ENCODE peak calls at places on chromosome 3, in seven cellular contexts. Y is K562, J is SK-N-SH, G is HCT116, P is H1, Z is GM12878, L is HepG2. H is an unnamed sample.

GRCh38 chr3:170712798-170713197 is 126.9 kb upstream of the SLC7A14 start:
- DNase-seq in Y (no peak), J (no peak), G (no peak), P (no peak), Z (no peak), L (no peak), H (no peak)

GRCh38 chr3:31157893-31158620 is 263.6 kb upstream of the GADL1 start:
- DNase-seq in Y (no peak), J (no peak), G (no peak), P (no peak), Z (no peak), L (no peak), H (peak; percentile 32)

GRCh38 chr3:139325551-139325950 is 18.3 kb upstream of the MRPS22 start:
- DNase-seq in Y (no peak), J (no peak), G (no peak), P (no peak), Z (no peak), L (no peak), H (no peak)

GRCh38 chr3:71972031-71972430 is 187.1 kb upstream of the PROK2 start:
- DNase-seq in Y (no peak), J (no peak), G (no peak), P (no peak), Z (no peak), L (no peak), H (no peak)

GRCh38 chr3:152316318-152316717 is 47.6 kb downstream of the MBNL1 start:
- DNase-seq in Y (no peak), J (no peak), G (no peak), P (no peak), Z (no peak), L (no peak), H (no peak)

GRCh38 chr3:196554205-196554604 is 14.1 kb downstream of the WDR53 start:
- DNase-seq in Y (no peak), J (no peak), G (no peak), P (no peak), Z (no peak), L (no peak), H (no peak)

GRCh38 chr3:53749428-53749827 is 96.8 kb downstream of the CHDH start:
- DNase-seq in Y (no peak), J (no peak), G (no peak), P (no peak), Z (no peak), L (no peak), H (no peak)

GRCh38 chr3:41662288-41662687 is 299.6 kb downstream of the ULK4 start:
- DNase-seq in Y (no peak), J (no peak), G (no peak), P (no peak), Z (no peak), L (no peak), H (no peak)

GRCh38 chr3:161854232-161854771 is 357.7 kb downstream of the OTOL1 start:
- DNase-seq in Y (no peak), J (peak; percentile 3), G (peak; percentile 29), P (peak; percentile 49), Z (no peak), L (peak; percentile 59), H (peak; percentile 57)

GRCh38 chr3:24640330-24640877 is 145.8 kb upstream of the THRB start:
- DNase-seq in Y (no peak), J (peak; percentile 47), G (peak; percentile 27), P (no peak), Z (no peak), L (peak; percentile 15), H (peak; percentile 19)

GRCh38 chr3:197297476-197298340 is 704 bp downstream of the DLG1 start:
- DNase-seq in Y (peak; percentile 92), J (peak; percentile 95), G (peak; percentile 68), P (peak; percentile 65), Z (no peak), L (peak; percentile 80), H (peak; percentile 100)

GRCh38 chr3:190192087-190192486 is 71.4 kb upstream of the P3H2 start:
- DNase-seq in Y (no peak), J (no peak), G (no peak), P (no peak), Z (no peak), L (no peak), H (peak; percentile 9)

GRCh38 chr3:46756642-46757041 is 39.0 kb upstream of the PRSS50 start:
- DNase-seq in Y (peak; percentile 54), J (no peak), G (no peak), P (no peak), Z (no peak), L (no peak), H (no peak)

GRCh38 chr3:50630394-50630793 is 13.4 kb downstream of the MAPKAPK3 start:
- DNase-seq in Y (no peak), J (no peak), G (no peak), P (no peak), Z (no peak), L (no peak), H (no peak)

GRCh38 chr3:36312351-36312750 is 68.0 kb upstream of the STAC start:
- DNase-seq in Y (no peak), J (peak; percentile 1), G (no peak), P (no peak), Z (no peak), L (no peak), H (no peak)

GRCh38 chr3:144643778-144644191 is 672.2 kb downstream of the DIPK2A start:
- DNase-seq in Y (no peak), J (no peak), G (no peak), P (no peak), Z (no peak), L (no peak), H (no peak)

GRCh38 chr3:194245474-194245873 is 105.7 kb downstream of the CPN2 start:
- DNase-seq in Y (no peak), J (no peak), G (no peak), P (no peak), Z (no peak), L (no peak), H (no peak)

GRCh38 chr3:71581451-71581980 is 2.0 kb downstream of the FOXP1 start:
- DNase-seq in Y (peak; percentile 8), J (peak; percentile 71), G (no peak), P (no peak), Z (no peak), L (no peak), H (no peak)

GRCh38 chr3:186073641-186074040 is 35.2 kb downstream of the ETV5 start:
- DNase-seq in Y (no peak), J (no peak), G (no peak), P (no peak), Z (no peak), L (no peak), H (no peak)

GRCh38 chr3:70065666-70066253 is 66.2 kb downstream of the SAMMSON start:
- DNase-seq in Y (no peak), J (peak; percentile 11), G (no peak), P (no peak), Z (no peak), L (no peak), H (peak; percentile 1)

GRCh38 chr3:26535151-26535550 is 87.4 kb upstream of the LRRC3B start:
- DNase-seq in Y (no peak), J (no peak), G (no peak), P (no peak), Z (no peak), L (no peak), H (no peak)

GRCh38 chr3:63207066-63207590 is 71.0 kb upstream of the SYNPR start:
- DNase-seq in Y (no peak), J (no peak), G (no peak), P (no peak), Z (no peak), L (no peak), H (no peak)

GRCh38 chr3:152825566-152825965 is 9.4 kb upstream of the P2RY1 start:
- DNase-seq in Y (no peak), J (no peak), G (no peak), P (no peak), Z (no peak), L (no peak), H (no peak)

GRCh38 chr3:127162947-127163645 is 29.8 kb upstream of the PRR23E start:
- DNase-seq in Y (peak; percentile 42), J (no peak), G (no peak), P (no peak), Z (no peak), L (no peak), H (no peak)

GRCh38 chr3:45546636-45547201 is 47.8 kb upstream of the LIMD1 start:
- DNase-seq in Y (peak; percentile 74), J (no peak), G (peak; percentile 13), P (peak; percentile 13), Z (no peak), L (peak; percentile 16), H (no peak)
- TF ChIP-seq JUND in Y (no peak), J (no peak), G (no peak), P (no peak), Z (no peak), L (no peak), H (no peak)

GRCh38 chr3:98843301-98843959 is 58.1 kb downstream of the DCBLD2 start:
- DNase-seq in Y (no peak), J (no peak), G (no peak), P (no peak), Z (no peak), L (no peak), H (no peak)

GRCh38 chr3:98839846-98840245 is 61.6 kb downstream of the DCBLD2 start:
- DNase-seq in Y (no peak), J (no peak), G (no peak), P (no peak), Z (no peak), L (no peak), H (no peak)
- TF ChIP-seq JUND in Y (no peak), J (no peak), G (no peak), P (no peak), Z (no peak), L (no peak), H (no peak)

GRCh38 chr3:27678234-27678633 is 43.9 kb downstream of the EOMES start:
- DNase-seq in Y (no peak), J (no peak), G (no peak), P (no peak), Z (no peak), L (no peak), H (no peak)

GRCh38 chr3:27684302-27684701 is 37.8 kb downstream of the EOMES start:
- DNase-seq in Y (no peak), J (no peak), G (no peak), P (no peak), Z (no peak), L (no peak), H (no peak)

GRCh38 chr3:27679691-27680090 is 42.4 kb downstream of the EOMES start:
- DNase-seq in Y (no peak), J (no peak), G (no peak), P (no peak), Z (no peak), L (no peak), H (no peak)

GRCh38 chr3:27680517-27681246 is 41.4 kb downstream of the EOMES start:
- DNase-seq in Y (no peak), J (no peak), G (no peak), P (peak; percentile 39), Z (no peak), L (peak; percentile 78), H (no peak)

GRCh38 chr3:27681249-27681748 is 40.8 kb downstream of the EOMES start:
- DNase-seq in Y (peak; percentile 28), J (peak; percentile 64), G (peak; percentile 78), P (no peak), Z (peak; percentile 38), L (peak; percentile 74), H (peak; percentile 25)
- TF ChIP-seq JUND in Y (no peak), J (no peak), G (no peak), P (no peak), Z (no peak), L (no peak), H (no peak)

DNA sequence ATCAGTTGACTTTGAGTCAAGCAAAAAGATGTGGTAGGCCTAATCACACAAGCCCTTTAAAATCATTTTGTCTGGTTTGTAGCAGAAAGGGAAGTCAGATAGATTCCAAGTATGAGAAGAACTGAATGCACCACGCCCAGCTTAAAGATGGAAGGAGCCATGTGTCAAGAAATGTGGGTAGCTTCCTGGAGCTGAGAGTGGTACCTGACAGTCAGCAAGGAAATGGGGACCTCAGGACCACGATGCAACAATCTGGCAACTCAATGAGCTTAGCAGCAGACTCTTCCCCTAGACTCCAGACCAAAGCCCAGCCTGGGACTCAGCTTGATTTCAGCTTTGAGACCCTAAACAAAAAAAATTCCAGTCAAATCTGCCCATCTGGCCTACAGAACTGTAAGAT is 24.4 kb downstream of the MIX23 start:
- DNase-seq in Y (no peak), J (no peak), G (no peak), P (no peak), Z (no peak), L (no peak), H (no peak)
- TF ChIP-seq JUND in Y (no peak), J (no peak), G (no peak), P (no peak), Z (no peak), L (no peak), H (no peak)

H was measured in T47D.